ENCODE peak calls at places on chromosomes 1 and 21, in six cellular contexts. O is H9; B is suprapubic skin; S is K562; M is CD8-positive, alpha-beta memory T cell; I is right cardiac atrium. U is an unnamed sample.
A peak's percentile ranks its signal among the peaks of the same experiment; 100 is the strongest.

GRCh38 chr1:59151860-59152259 is 145.0 kb upstream of the FGGY start:
- DNase-seq in B (no peak), O (no peak), M (no peak), S (no peak), I (no peak), U (no peak)

GRCh38 chr1:63319069-63320023 is 3.0 kb upstream of the FOXD3 start:
- DNase-seq in M (peak; percentile 7), I (no peak), S (no peak), B (no peak), O (peak; percentile 58), U (no peak)

GRCh38 chr1:26483980-26484379 is 11.7 kb downstream of the HMGN2 start:
- DNase-seq in M (no peak), O (no peak), S (no peak), I (no peak), B (no peak), U (no peak)

GRCh38 chr1:224203243-224204016 is 20.4 kb downstream of the DEGS1 start:
- DNase-seq in O (peak; percentile 67), I (peak; percentile 36), B (no peak), M (no peak), S (no peak), U (no peak)

GRCh38 chr1:227541796-227542152 is 21.6 kb upstream of the ZNF678 start:
- DNase-seq in B (no peak), M (peak; percentile 12), O (peak; percentile 50), S (no peak), I (no peak), U (no peak)

GRCh38 chr1:43238991-43239469 is 30.8 kb upstream of the TMEM125 start:
- DNase-seq in S (no peak), O (no peak), B (no peak), M (no peak), I (peak; percentile 68), U (no peak)

GRCh38 chr1:90761781-90762589 is 44.9 kb upstream of the BARHL2 start:
- DNase-seq in I (no peak), M (no peak), B (no peak), O (peak; percentile 39), S (no peak), U (no peak)

GRCh38 chr21:46227811-46228344 is 696 bp downstream of the LSS start:
- DNase-seq in M (peak; percentile 23), I (no peak), O (no peak), S (no peak), B (no peak), U (no peak)

GRCh38 chr1:46171872-46172271 is 3.0 kb upstream of the TSPAN1 start:
- DNase-seq in I (no peak), M (no peak), S (no peak), O (peak; percentile 68), B (no peak), U (no peak)

GRCh38 chr1:161175771-161176453 is 1.4 kb downstream of the B4GALT3 start:
- DNase-seq in S (no peak), I (peak; percentile 9), M (no peak), B (no peak), O (no peak), U (no peak)

GRCh38 chr1:1755852-1756251 is 22.4 kb downstream of the NADK start:
- DNase-seq in O (no peak), S (no peak), M (no peak), B (no peak), I (no peak), U (no peak)

GRCh38 chr1:91799159-91799558 is 86.8 kb downstream of the TGFBR3 start:
- DNase-seq in M (no peak), S (no peak), B (no peak), O (no peak), I (no peak), U (no peak)

DNA sequence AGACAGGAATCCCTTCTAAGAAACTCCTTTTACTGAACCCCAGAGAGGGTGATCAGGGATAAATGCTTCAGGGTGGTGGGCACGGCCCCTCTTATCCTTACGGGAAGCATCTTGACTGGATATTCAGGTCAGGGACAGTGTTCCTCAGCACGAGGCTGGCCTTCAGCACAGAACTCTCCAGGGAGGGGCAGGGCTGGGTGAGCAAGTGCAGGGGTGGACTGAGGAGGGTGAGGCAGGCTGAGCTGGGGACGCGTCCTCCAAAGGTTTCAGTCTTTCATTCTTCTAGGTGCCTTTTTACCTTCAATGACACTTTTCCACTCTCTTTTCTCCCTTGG is 52.3 kb downstream of the RASSF5 start:
- DNase-seq in S (peak; percentile 67), M (no peak), O (no peak), B (no peak), I (no peak), U (no peak)
- H3K27ac ChIP-seq in S (peak overlapping the region; percentile 81), M (peak overlapping the region; percentile 92), O (no peak overlapping the region), B (no peak overlapping the region), I (no peak overlapping the region), U (no peak overlapping the region)

GRCh38 chr1:204254031-204254661 is 40.4 kb upstream of the GOLT1A start:
- DNase-seq in S (no peak), M (no peak), O (peak; percentile 46), I (peak; percentile 80), B (peak; percentile 90), U (no peak)
- H3K27ac ChIP-seq in S (no peak overlapping the region), M (no peak overlapping the region), O (no peak overlapping the region), I (peak overlapping the region; percentile 7), B (peak overlapping the region; percentile 34), U (no peak overlapping the region)

DNA sequence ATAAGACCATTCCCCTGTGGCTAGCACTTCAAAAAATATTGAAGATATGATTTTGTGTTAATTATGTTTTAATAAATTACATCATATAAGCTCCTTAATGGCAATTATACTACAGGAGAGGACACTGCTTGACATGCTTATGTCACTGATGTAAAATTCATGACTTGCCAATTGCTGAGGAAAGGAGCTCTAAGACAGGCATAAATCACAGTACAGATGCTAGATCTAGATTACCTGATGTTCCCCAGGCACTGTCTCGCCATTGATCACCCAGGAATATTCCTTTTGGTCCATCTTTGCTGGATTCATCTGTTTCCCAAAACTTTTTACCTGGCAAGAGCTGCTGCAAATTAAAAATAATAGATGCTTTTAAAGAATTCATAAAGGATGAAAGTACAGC is 58.8 kb downstream of the PUM1 start:
- DNase-seq in M (no peak), O (no peak), S (no peak), I (no peak), B (no peak), U (no peak)
- H3K27ac ChIP-seq in M (no peak overlapping the region), O (no peak overlapping the region), S (no peak overlapping the region), I (no peak overlapping the region), B (peak overlapping the region; percentile 29), U (no peak overlapping the region)

GRCh38 chr1:180926164-180926981 is 13.7 kb downstream of the KIAA1614 start:
- DNase-seq in O (no peak), I (peak; percentile 62), S (peak; percentile 68), M (no peak), B (no peak), U (peak; percentile 80)
- H3K27ac ChIP-seq in O (no peak overlapping the region), I (peak overlapping the region; percentile 87), S (no peak overlapping the region), M (no peak overlapping the region), B (peak overlapping the region; percentile 0), U (peak overlapping the region; percentile 92)

DNA sequence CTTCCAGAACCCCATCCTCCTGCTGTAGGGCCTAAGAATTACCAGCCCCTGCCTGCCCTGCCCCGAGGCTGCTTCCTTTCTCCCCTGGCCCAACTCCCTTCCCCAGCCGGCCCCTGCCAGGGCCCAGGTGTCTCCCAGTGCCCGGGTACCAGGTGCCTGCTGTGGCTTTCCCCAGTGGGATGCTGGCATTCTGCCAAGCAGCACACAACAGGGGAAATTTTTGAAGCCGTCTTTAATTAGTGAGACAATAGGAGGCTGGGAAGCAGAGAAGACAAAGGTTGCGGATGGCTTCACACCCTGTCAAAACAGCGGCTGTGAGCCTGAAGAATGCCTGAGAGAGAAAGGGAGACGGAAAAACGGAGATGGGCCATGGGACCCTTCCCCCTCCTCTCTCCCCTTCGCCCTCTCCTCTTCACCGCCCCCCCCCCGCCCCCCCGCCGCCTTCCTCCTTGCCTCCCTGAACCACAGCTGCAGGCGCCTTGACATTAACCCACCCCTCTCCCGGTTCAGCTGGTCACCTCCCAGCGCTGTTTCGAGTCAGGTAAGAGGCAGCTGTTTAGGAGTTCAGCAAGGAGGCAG is 33.6 kb downstream of the LRRN2 start:
- DNase-seq in S (no peak), B (no peak), M (no peak), I (no peak), O (peak; percentile 58), U (no peak)
- H3K27ac ChIP-seq in S (no peak overlapping the region), B (no peak overlapping the region), M (no peak overlapping the region), I (no peak overlapping the region), O (no peak overlapping the region), U (no peak overlapping the region)

DNA sequence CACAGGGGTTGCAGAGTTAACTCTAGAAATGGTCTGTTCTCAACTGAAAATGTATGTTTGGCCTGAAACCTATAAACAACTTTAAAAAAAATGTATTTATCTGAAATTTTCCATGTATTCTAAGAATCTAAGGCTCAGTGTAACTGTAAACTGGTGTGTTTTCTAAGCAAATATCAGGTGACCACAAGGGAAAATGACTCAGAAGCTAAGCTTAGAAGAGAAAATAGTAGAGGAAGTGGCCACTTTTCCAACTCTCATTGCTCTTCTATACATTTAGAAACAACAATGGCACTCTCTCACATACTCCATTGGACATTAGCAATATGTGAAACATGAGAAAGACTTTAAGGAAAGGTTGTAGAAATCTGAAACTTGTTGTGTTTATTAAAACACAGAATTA is 7.5 kb downstream of the TNFSF18 start:
- DNase-seq in O (no peak), B (no peak), M (no peak), I (no peak), S (no peak), U (no peak)
- H3K27ac ChIP-seq in O (no peak overlapping the region), B (no peak overlapping the region), M (no peak overlapping the region), I (no peak overlapping the region), S (no peak overlapping the region), U (no peak overlapping the region)

U was measured in caudate nucleus.